ENCODE peak calls at places on chromosomes 7 and 10, in eight cellular contexts. X, T, N, S, Q, W, P and M are unnamed samples.

GRCh38 chr7:157503229-157503628 is 166.4 kb downstream of the DNAJB6 start:
- DNase-seq in W (no peak), T (no peak), X (no peak), S (no peak), N (no peak), P (no peak), Q (no peak), M (no peak)

GRCh38 chr7:22814261-22815208 is 8.1 kb downstream of the TOMM7 start:
- DNase-seq in P (no peak), W (peak), S (peak), T (peak), N (no peak), X (no peak), Q (no peak), M (no peak)

GRCh38 chr10:62183442-62183841 is 85.2 kb downstream of the RTKN2 start:
- DNase-seq in X (no peak), S (no peak), P (no peak), W (no peak), T (no peak), N (no peak), Q (no peak), M (no peak)

GRCh38 chr7:95800787-95801186 is 28.4 kb downstream of the DYNC1I1 start:
- DNase-seq in X (no peak), P (no peak), T (no peak), S (no peak), W (no peak), Q (no peak), N (no peak), M (no peak)

GRCh38 chr10:48667960-48668541 is 16.6 kb upstream of the WDFY4 start:
- DNase-seq in T (no peak), X (no peak), Q (no peak), P (no peak), S (no peak), W (no peak), N (no peak), M (no peak)

GRCh38 chr10:76540786-76541185 is 1096.8 kb downstream of the KCNMA1 start:
- DNase-seq in S (no peak), N (no peak), X (no peak), W (no peak), P (no peak), Q (no peak), T (no peak), M (no peak)

GRCh38 chr7:131931368-131931767 is 374.9 kb upstream of the PODXL start:
- DNase-seq in T (no peak), Q (no peak), S (peak), W (peak), X (no peak), N (no peak), P (no peak), M (no peak)

GRCh38 chr7:137961200-137962177 is 40.4 kb downstream of the CREB3L2 start:
- DNase-seq in S (peak), W (peak), N (peak), Q (no peak), X (no peak), T (no peak), P (no peak), M (no peak)

GRCh38 chr10:86945361-86946214 is 11.8 kb downstream of the MMRN2 start:
- DNase-seq in T (no peak), Q (no peak), W (peak), S (peak), N (no peak), X (peak), P (peak), M (peak)

GRCh38 chr7:151087247-151088018 is 1.2 kb downstream of the AGAP3 start:
- DNase-seq in P (peak), N (peak), T (peak), W (peak), Q (no peak), X (peak), S (peak), M (no peak)